ENCODE peak calls at places on chromosomes 7 and 10, in five cellular contexts. One of them, this sample, is unnamed.

GRCh38 chr7:36161996-36162395 is 8.9 kb downstream of the EEPD1 start:
- DNase-seq in Calu3: peak; percentile 32
- DNase-seq in A549: no peak
- DNase-seq in GM10248: no peak
- DNase-seq in cardiac muscle cell: no peak
- DNase-seq in this sample: no peak

GRCh38 chr7:157250605-157251228 is 86.1 kb upstream of the DNAJB6 start:
- DNase-seq in Calu3: peak; percentile 61
- DNase-seq in A549: peak; percentile 38
- DNase-seq in GM10248: peak; percentile 65
- DNase-seq in cardiac muscle cell: peak; percentile 73
- DNase-seq in this sample: peak; percentile 63

GRCh38 chr10:5343979-5344378 is 20.8 kb upstream of the UCN3 start:
- DNase-seq in Calu3: no peak
- DNase-seq in A549: no peak
- DNase-seq in GM10248: no peak
- DNase-seq in cardiac muscle cell: no peak
- DNase-seq in this sample: no peak

GRCh38 chr10:47024399-47025252 is 113.4 kb downstream of the PTPN20 start:
- DNase-seq in Calu3: peak; percentile 85
- DNase-seq in A549: peak; percentile 87
- DNase-seq in GM10248: peak; percentile 82
- DNase-seq in cardiac muscle cell: peak; percentile 80
- DNase-seq in this sample: peak; percentile 75

GRCh38 chr7:35818513-35818912 is 17.7 kb downstream of the SEPTIN7 start:
- DNase-seq in Calu3: no peak
- DNase-seq in A549: no peak
- DNase-seq in GM10248: no peak
- DNase-seq in cardiac muscle cell: no peak
- DNase-seq in this sample: no peak

GRCh38 chr10:118844731-118845573 is 90.2 kb upstream of the CACUL1 start:
- DNase-seq in Calu3: no peak
- DNase-seq in A549: no peak
- DNase-seq in GM10248: no peak
- DNase-seq in cardiac muscle cell: peak; percentile 21
- DNase-seq in this sample: no peak

GRCh38 chr7:125563557-125563956 is 633.9 kb upstream of the POT1 start:
- DNase-seq in Calu3: no peak
- DNase-seq in A549: no peak
- DNase-seq in GM10248: no peak
- DNase-seq in cardiac muscle cell: no peak
- DNase-seq in this sample: peak; percentile 25

GRCh38 chr10:3853547-3853989 is 68.6 kb upstream of the KLF6 start:
- DNase-seq in Calu3: no peak
- DNase-seq in A549: no peak
- DNase-seq in GM10248: no peak
- DNase-seq in cardiac muscle cell: no peak
- DNase-seq in this sample: no peak

GRCh38 chr10:16931919-16932318 is 114.7 kb upstream of the RSU1 start:
- DNase-seq in Calu3: no peak
- DNase-seq in A549: no peak
- DNase-seq in GM10248: no peak
- DNase-seq in cardiac muscle cell: no peak
- DNase-seq in this sample: no peak

GRCh38 chr7:87548123-87548919 is 52.4 kb downstream of the ABCB1 start:
- DNase-seq in Calu3: no peak
- DNase-seq in A549: no peak
- DNase-seq in GM10248: no peak
- DNase-seq in cardiac muscle cell: no peak
- DNase-seq in this sample: no peak

GRCh38 chr7:2849941-2850766 is 6.0 kb upstream of the GNA12 start:
- DNase-seq in Calu3: no peak
- DNase-seq in A549: no peak
- DNase-seq in GM10248: no peak
- DNase-seq in cardiac muscle cell: no peak
- DNase-seq in this sample: no peak

GRCh38 chr10:34933676-34934075 is 118.6 kb upstream of the PARD3 start:
- DNase-seq in Calu3: no peak
- DNase-seq in A549: no peak
- DNase-seq in GM10248: no peak
- DNase-seq in cardiac muscle cell: peak; percentile 20
- DNase-seq in this sample: no peak

GRCh38 chr7:102268635-102269034 is 18.0 kb upstream of the SH2B2 start:
- DNase-seq in Calu3: no peak
- DNase-seq in A549: no peak
- DNase-seq in GM10248: no peak
- DNase-seq in cardiac muscle cell: no peak
- DNase-seq in this sample: no peak

GRCh38 chr10:110615057-110615630 is 29.0 kb upstream of the RBM20 start:
- DNase-seq in Calu3: no peak
- DNase-seq in A549: no peak
- DNase-seq in GM10248: no peak
- DNase-seq in cardiac muscle cell: no peak
- DNase-seq in this sample: no peak

GRCh38 chr10:79318369-79318768 is 28.9 kb upstream of the PPIF start:
- DNase-seq in Calu3: no peak
- DNase-seq in A549: no peak
- DNase-seq in GM10248: no peak
- DNase-seq in cardiac muscle cell: no peak
- DNase-seq in this sample: no peak

GRCh38 chr10:85138046-85138445 is 809.7 kb downstream of the CCSER2 start:
- DNase-seq in Calu3: no peak
- DNase-seq in A549: no peak
- DNase-seq in GM10248: no peak
- DNase-seq in cardiac muscle cell: no peak
- DNase-seq in this sample: no peak

GRCh38 chr10:61900829-61901783 is at the start of gene ARID5B:
- DNase-seq in Calu3: peak; percentile 67
- DNase-seq in A549: peak; percentile 83
- DNase-seq in GM10248: peak; percentile 64
- DNase-seq in cardiac muscle cell: peak; percentile 73
- DNase-seq in this sample: peak; percentile 42

GRCh38 chr7:91128574-91129348 is 135.5 kb upstream of the FZD1 start:
- DNase-seq in Calu3: no peak
- DNase-seq in A549: no peak
- DNase-seq in GM10248: no peak
- DNase-seq in cardiac muscle cell: no peak
- DNase-seq in this sample: no peak

GRCh38 chr7:47764746-47765145 is 182.8 kb upstream of the TNS3 start:
- DNase-seq in Calu3: no peak
- DNase-seq in A549: no peak
- DNase-seq in GM10248: no peak
- DNase-seq in cardiac muscle cell: no peak
- DNase-seq in this sample: no peak

DNA sequence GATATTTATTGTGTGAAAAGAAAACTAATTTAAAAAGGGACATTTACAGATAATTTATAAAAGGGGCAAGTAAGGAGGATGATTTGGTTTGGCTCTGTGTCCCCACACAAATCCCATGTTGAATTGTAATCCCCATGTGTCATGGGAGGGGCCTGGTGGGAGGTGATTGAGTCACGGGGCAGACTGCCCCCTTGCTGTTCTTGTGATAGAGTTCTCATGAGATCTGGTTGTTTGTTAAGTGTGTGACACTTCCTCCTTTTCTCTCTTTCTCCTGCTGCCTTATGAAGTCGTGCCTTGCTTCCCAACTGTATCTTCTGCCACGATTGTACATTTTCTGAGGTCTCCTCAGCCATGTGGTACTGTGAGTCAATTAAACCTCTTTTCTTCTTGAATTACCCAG is 171.0 kb upstream of the SEMA3E start:
- DNase-seq in Calu3: no peak
- DNase-seq in A549: no peak
- DNase-seq in GM10248: no peak
- DNase-seq in cardiac muscle cell: no peak
- DNase-seq in this sample: no peak
- TF ChIP-seq CTCF in Calu3: no peak
- TF ChIP-seq CTCF in A549: no peak
- TF ChIP-seq CTCF in GM10248: no peak
- TF ChIP-seq CTCF in cardiac muscle cell: no peak
- TF ChIP-seq CTCF in this sample: no peak

GRCh38 chr7:116715087-116715486 is 43.1 kb downstream of the MET start:
- DNase-seq in Calu3: no peak
- DNase-seq in A549: no peak
- DNase-seq in GM10248: no peak
- DNase-seq in cardiac muscle cell: no peak
- DNase-seq in this sample: no peak
- TF ChIP-seq CTCF in Calu3: no peak
- TF ChIP-seq CTCF in A549: no peak
- TF ChIP-seq CTCF in GM10248: no peak
- TF ChIP-seq CTCF in cardiac muscle cell: no peak
- TF ChIP-seq CTCF in this sample: no peak

DNA sequence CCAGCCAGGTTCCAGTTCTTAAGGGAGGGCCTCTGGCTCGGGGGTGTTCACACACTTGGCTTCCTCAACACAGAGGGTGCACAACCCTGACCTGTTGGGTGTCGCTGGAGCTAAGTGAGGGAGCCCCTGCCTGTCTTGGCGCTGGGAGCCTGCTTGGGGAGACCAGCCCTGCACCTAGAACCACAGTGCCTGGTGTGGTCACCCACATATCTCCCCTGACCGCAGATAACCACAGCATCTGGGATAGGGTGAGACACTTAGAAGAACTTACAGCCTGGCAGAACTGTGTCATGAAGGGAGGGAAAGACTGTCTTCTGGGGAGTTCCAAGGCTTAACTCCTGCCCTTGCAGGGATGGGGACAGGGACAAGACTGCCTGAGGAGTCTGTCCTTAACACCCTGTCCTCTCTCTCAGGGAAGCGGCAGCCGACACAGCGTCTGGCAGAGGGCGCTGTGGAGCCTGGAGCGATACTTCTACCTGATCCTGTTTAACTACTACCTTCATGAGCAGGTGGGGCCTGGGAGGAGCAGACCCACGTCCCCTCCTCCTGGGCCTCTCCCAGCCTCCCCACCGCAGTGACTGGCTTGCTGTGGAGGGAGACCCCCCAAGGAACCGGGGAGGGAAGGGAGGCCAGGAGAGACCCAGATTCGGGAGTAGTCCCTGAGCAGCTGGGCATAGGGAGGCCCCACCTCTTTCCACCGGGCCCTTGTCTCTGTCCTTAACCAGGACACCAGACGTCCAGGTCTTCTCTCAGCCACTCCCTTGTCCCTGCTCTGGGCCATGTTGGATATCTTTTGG is 59.0 kb downstream of the PALD1 start:
- DNase-seq in Calu3: peak; percentile 75
- DNase-seq in A549: peak; percentile 21
- DNase-seq in GM10248: no peak
- DNase-seq in cardiac muscle cell: peak; percentile 53
- DNase-seq in this sample: peak; percentile 65
- TF ChIP-seq CTCF in Calu3: peak; percentile 78
- TF ChIP-seq CTCF in A549: peak; percentile 47
- TF ChIP-seq CTCF in GM10248: peak; percentile 37
- TF ChIP-seq CTCF in cardiac muscle cell: peak; percentile 33
- TF ChIP-seq CTCF in this sample: peak; percentile 29

GRCh38 chr7:106354822-106355221 is 70.0 kb upstream of the NAMPT start:
- DNase-seq in Calu3: no peak
- DNase-seq in A549: no peak
- DNase-seq in GM10248: no peak
- DNase-seq in cardiac muscle cell: no peak
- DNase-seq in this sample: no peak
- TF ChIP-seq CTCF in Calu3: no peak
- TF ChIP-seq CTCF in A549: no peak
- TF ChIP-seq CTCF in GM10248: no peak
- TF ChIP-seq CTCF in cardiac muscle cell: no peak
- TF ChIP-seq CTCF in this sample: no peak

GRCh38 chr10:73873163-73873842 is 1.1 kb downstream of the CAMK2G start:
- DNase-seq in Calu3: no peak
- DNase-seq in A549: no peak
- DNase-seq in GM10248: no peak
- DNase-seq in cardiac muscle cell: no peak
- DNase-seq in this sample: no peak

GRCh38 chr10:73871295-73871914 is 3.0 kb downstream of the CAMK2G start:
- DNase-seq in Calu3: no peak
- DNase-seq in A549: no peak
- DNase-seq in GM10248: no peak
- DNase-seq in cardiac muscle cell: no peak
- DNase-seq in this sample: no peak

GRCh38 chr10:73873843-73874215 is 526 bp downstream of the CAMK2G start:
- DNase-seq in Calu3: no peak
- DNase-seq in A549: no peak
- DNase-seq in GM10248: no peak
- DNase-seq in cardiac muscle cell: no peak
- DNase-seq in this sample: peak; percentile 53

GRCh38 chr10:73874267-73875138 is at the start of gene CAMK2G:
- DNase-seq in Calu3: peak; percentile 90
- DNase-seq in A549: peak; percentile 81
- DNase-seq in GM10248: peak; percentile 96
- DNase-seq in cardiac muscle cell: peak; percentile 89
- DNase-seq in this sample: peak; percentile 78

DNA sequence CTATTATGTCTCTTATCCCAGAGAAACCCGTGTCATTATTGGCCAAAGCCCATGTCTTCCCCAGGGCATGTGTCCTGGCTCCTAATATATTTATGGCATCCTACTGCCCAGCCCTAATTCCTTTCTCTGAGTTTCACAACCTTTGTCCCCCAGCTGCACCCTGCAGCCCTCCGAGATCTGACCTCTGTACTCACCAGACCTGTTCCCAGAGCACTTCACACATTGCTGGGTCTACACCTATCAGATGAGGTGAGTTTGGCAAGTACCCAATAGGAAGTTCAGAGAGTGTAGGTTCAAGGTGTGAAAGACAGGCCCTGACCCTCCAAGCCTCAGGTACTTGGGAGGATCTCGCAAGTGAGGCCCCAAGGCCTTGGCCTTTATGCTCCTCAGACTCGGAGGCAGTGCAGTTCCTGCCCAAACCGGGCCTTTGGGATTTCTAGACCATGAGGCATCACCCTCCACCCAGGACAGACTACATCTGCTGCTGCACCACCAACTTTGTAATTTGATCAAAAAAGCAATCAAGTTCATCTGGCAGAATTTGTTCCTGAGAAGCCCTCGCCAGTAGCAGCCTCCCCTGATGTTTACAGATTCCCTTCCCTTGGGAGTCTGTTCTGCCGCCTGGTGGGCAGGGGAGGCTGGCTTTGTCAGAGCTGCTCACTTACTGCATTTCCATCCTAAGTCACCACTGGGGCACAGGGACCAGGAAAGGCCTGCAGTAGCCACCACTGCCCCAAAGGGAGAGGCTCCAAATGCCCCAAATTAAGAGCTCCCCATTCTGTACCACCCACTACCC is 2.2 kb downstream of the CAMK2G start:
- DNase-seq in Calu3: peak; percentile 54
- DNase-seq in A549: no peak
- DNase-seq in GM10248: no peak
- DNase-seq in cardiac muscle cell: no peak
- DNase-seq in this sample: no peak
- TF ChIP-seq CTCF in Calu3: no peak
- TF ChIP-seq CTCF in A549: no peak
- TF ChIP-seq CTCF in GM10248: no peak
- TF ChIP-seq CTCF in cardiac muscle cell: peak; percentile 13
- TF ChIP-seq CTCF in this sample: no peak

DNA sequence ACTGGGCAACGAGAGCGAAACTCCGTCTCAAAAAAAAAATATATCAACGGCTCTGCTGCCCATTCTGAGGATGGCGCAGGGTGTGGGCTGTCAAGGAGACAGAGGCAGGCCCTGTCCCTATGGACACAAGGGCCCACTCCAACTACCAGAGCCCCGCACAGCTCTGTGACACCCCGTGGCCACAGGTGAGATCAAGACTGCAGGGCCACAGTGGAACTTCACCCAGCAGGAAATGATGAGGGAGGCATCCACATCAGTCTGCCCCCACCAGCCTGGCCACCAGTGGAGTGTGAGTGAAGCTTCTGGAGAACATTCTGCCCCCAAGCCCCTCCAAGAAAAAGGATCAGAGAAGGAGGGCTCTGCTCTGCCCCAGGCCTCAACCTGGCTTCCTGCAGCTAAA is 136.7 kb downstream of the DLG5 start:
- DNase-seq in Calu3: no peak
- DNase-seq in A549: no peak
- DNase-seq in GM10248: no peak
- DNase-seq in cardiac muscle cell: no peak
- DNase-seq in this sample: no peak
- TF ChIP-seq CTCF in Calu3: no peak
- TF ChIP-seq CTCF in A549: no peak
- TF ChIP-seq CTCF in GM10248: no peak
- TF ChIP-seq CTCF in cardiac muscle cell: no peak
- TF ChIP-seq CTCF in this sample: no peak

This sample was measured in glutamatergic neuron.